ENCODE peak calls at places on chromosomes 7 and 10, in ten cellular contexts. G is AG09319, Q is NCI-H69, H is mammary epithelial cell, T is psoas muscle, W is lower leg skin, A is hepatic stellate cell, C is heart left ventricle, F is uterus, Z is epithelial cell of proximal tubule. I is an unnamed sample.

GRCh38 chr10:100021322-100021721 is 11.6 kb upstream of the DNMBP start:
- DNase-seq in A (no peak), Z (no peak), F (no peak), G (no peak), Q (peak), C (no peak), W (no peak), H (no peak), T (no peak), I (no peak)

GRCh38 chr10:114933588-114933987 is 4.4 kb upstream of the TRUB1 start:
- DNase-seq in T (no peak), A (no peak), F (no peak), Q (no peak), W (no peak), C (no peak), H (peak), Z (no peak), G (no peak), I (no peak)

GRCh38 chr10:3068201-3068967 is 1.0 kb downstream of the PFKP start:
- DNase-seq in G (no peak), W (peak), H (peak), Z (no peak), Q (peak), C (peak), T (peak), F (peak), A (peak), I (peak)

GRCh38 chr7:89238156-89238555 is 442.6 kb upstream of the TEX47 start:
- DNase-seq in T (no peak), G (peak), C (no peak), F (no peak), Z (no peak), H (no peak), W (no peak), A (peak), Q (no peak), I (no peak)

GRCh38 chr10:49164587-49165188 is 23.5 kb downstream of the TMEM273 start:
- DNase-seq in H (peak), G (no peak), T (no peak), F (no peak), Z (no peak), A (peak), C (peak), W (no peak), Q (peak), I (no peak)

GRCh38 chr10:47037654-47038425 is 126.6 kb downstream of the PTPN20 start:
- DNase-seq in A (no peak), T (peak), F (no peak), H (no peak), C (peak), Z (no peak), G (no peak), W (no peak), Q (no peak), I (no peak)

GRCh38 chr7:70712942-70713341 is 419.0 kb upstream of the GALNT17 start:
- DNase-seq in Z (no peak), H (no peak), G (no peak), A (no peak), F (no peak), C (peak), T (peak), Q (peak), W (no peak), I (no peak)

GRCh38 chr7:2729893-2730716 is 42.1 kb downstream of the AMZ1 start:
- DNase-seq in T (peak), Q (no peak), F (peak), H (no peak), A (no peak), G (no peak), Z (no peak), C (peak), W (no peak), I (peak)

GRCh38 chr10:11887381-11888227 is 64.4 kb downstream of the PROSER2 start:
- DNase-seq in Q (no peak), W (no peak), A (no peak), T (no peak), F (no peak), C (no peak), Z (no peak), G (no peak), H (no peak), I (no peak)

GRCh38 chr10:80690434-80690833 is 152.7 kb downstream of the SH2D4B start:
- DNase-seq in F (no peak), A (no peak), C (no peak), H (no peak), T (no peak), G (no peak), W (no peak), Z (no peak), Q (no peak), I (no peak)

GRCh38 chr10:110786172-110786571 is 85.6 kb upstream of the PDCD4 start:
- DNase-seq in A (no peak), C (peak), F (no peak), W (no peak), Z (no peak), G (no peak), H (peak), T (no peak), Q (no peak), I (no peak)

GRCh38 chr10:98087309-98087708 is 47.1 kb upstream of the R3HCC1L start:
- DNase-seq in H (no peak), W (no peak), A (no peak), F (no peak), Z (no peak), Q (no peak), C (no peak), T (no peak), G (no peak), I (no peak)

GRCh38 chr7:124575181-124575580 is 190.4 kb downstream of the GPR37 start:
- DNase-seq in C (no peak), Z (no peak), F (no peak), A (no peak), W (no peak), T (no peak), Q (no peak), G (no peak), H (no peak), I (no peak)